ENCODE peak calls at places on chromosome 19, in seven cellular contexts. One of them, this sample, is unnamed.

GRCh38 chr19:46404039-46404883 is 9.1 kb downstream of the CCDC8 start:
- DNase-seq in AG09319: no peak
- DNase-seq in NCI-H2107: no peak
- DNase-seq in NCI-H345: no peak
- DNase-seq in nucleus accumbens: no peak
- DNase-seq in HuH-7: peak
- DNase-seq in KG1: no peak
- DNase-seq in this sample: no peak

GRCh38 chr19:49097453-49098288 is 12.4 kb downstream of the SNRNP70 start:
- DNase-seq in AG09319: no peak
- DNase-seq in nucleus accumbens: peak
- DNase-seq in HuH-7: peak
- DNase-seq in NCI-H2107: peak
- DNase-seq in KG1: peak
- DNase-seq in NCI-H345: peak
- DNase-seq in this sample: peak

GRCh38 chr19:36115453-36116343 is at the start of gene TBCB:
- DNase-seq in NCI-H345: no peak
- DNase-seq in AG09319: no peak
- DNase-seq in NCI-H2107: no peak
- DNase-seq in nucleus accumbens: no peak
- DNase-seq in HuH-7: no peak
- DNase-seq in KG1: no peak
- DNase-seq in this sample: no peak

GRCh38 chr19:11033763-11034162 is 55.5 kb upstream of the LDLR start:
- DNase-seq in AG09319: no peak
- DNase-seq in KG1: no peak
- DNase-seq in NCI-H345: no peak
- DNase-seq in NCI-H2107: no peak
- DNase-seq in nucleus accumbens: no peak
- DNase-seq in HuH-7: no peak
- DNase-seq in this sample: no peak

GRCh38 chr19:13834308-13834790 is 39.1 kb downstream of the ZSWIM4 start:
- DNase-seq in KG1: no peak
- DNase-seq in NCI-H2107: no peak
- DNase-seq in HuH-7: no peak
- DNase-seq in AG09319: no peak
- DNase-seq in nucleus accumbens: no peak
- DNase-seq in NCI-H345: no peak
- DNase-seq in this sample: no peak

GRCh38 chr19:35373492-35373891 is 2.6 kb downstream of the GPR42 start:
- DNase-seq in KG1: no peak
- DNase-seq in NCI-H2107: no peak
- DNase-seq in AG09319: no peak
- DNase-seq in NCI-H345: no peak
- DNase-seq in HuH-7: no peak
- DNase-seq in nucleus accumbens: no peak
- DNase-seq in this sample: no peak

GRCh38 chr19:38266981-38267597 is 2.7 kb downstream of the SPINT2 start:
- DNase-seq in NCI-H2107: no peak
- DNase-seq in nucleus accumbens: no peak
- DNase-seq in KG1: no peak
- DNase-seq in HuH-7: no peak
- DNase-seq in NCI-H345: no peak
- DNase-seq in AG09319: no peak
- DNase-seq in this sample: no peak

GRCh38 chr19:6838062-6838655 is 49.2 kb upstream of the ADGRE1 start:
- DNase-seq in AG09319: no peak
- DNase-seq in NCI-H2107: no peak
- DNase-seq in NCI-H345: no peak
- DNase-seq in nucleus accumbens: no peak
- DNase-seq in HuH-7: no peak
- DNase-seq in KG1: no peak
- DNase-seq in this sample: no peak

GRCh38 chr19:41619018-41619571 is 7.8 kb downstream of the CEACAM4 start:
- DNase-seq in nucleus accumbens: no peak
- DNase-seq in HuH-7: no peak
- DNase-seq in NCI-H2107: no peak
- DNase-seq in KG1: no peak
- DNase-seq in NCI-H345: no peak
- DNase-seq in AG09319: no peak
- DNase-seq in this sample: no peak

This sample was measured in pons.